ENCODE peak calls at places on chromosomes 5 and 9, in nine cellular contexts. L is T-helper 2 cell, Q is SJSA1, E is astrocyte of the spinal cord, F is MCF 10A, D is putamen, M is NCI-H1105 treated with DMSO at 0.1 percent for 48 hours, J is NCI-H460, I is substantia nigra. Z is an unnamed sample.

GRCh38 chr5:81590498-81591384 is 160.2 kb downstream of the SSBP2 start:
- DNase-seq in L (peak; percentile 78), Q (no peak), E (no peak), F (no peak), D (no peak), M (no peak), J (no peak), I (no peak), Z (no peak)

GRCh38 chr9:136484153-136485048 is 1.6 kb upstream of the SEC16A start:
- DNase-seq in L (no peak), Q (no peak), E (no peak), F (peak; percentile 72), D (no peak), M (no peak), J (peak; percentile 23), I (no peak), Z (peak; percentile 80)

GRCh38 chr5:97839338-97840081 is 656.5 kb upstream of the RIOK2 start:
- DNase-seq in L (no peak), Q (no peak), E (peak; percentile 45), F (peak; percentile 31), D (no peak), M (no peak), J (no peak), I (no peak), Z (no peak)

GRCh38 chr5:32023816-32024215 is 150.3 kb downstream of the GOLPH3 start:
- DNase-seq in L (no peak), Q (no peak), E (no peak), F (no peak), D (no peak), M (no peak), J (no peak), I (no peak), Z (no peak)

GRCh38 chr5:97383996-97384395 is 200.9 kb upstream of the RIOK2 start:
- DNase-seq in L (no peak), Q (no peak), E (peak; percentile 15), F (peak; percentile 41), D (no peak), M (no peak), J (no peak), I (no peak), Z (no peak)

GRCh38 chr9:98583417-98583816 is 125.3 kb downstream of the GABBR2 start:
- DNase-seq in L (no peak), Q (no peak), E (no peak), F (no peak), D (no peak), M (no peak), J (no peak), I (no peak), Z (no peak)

GRCh38 chr5:6158974-6159863 is 219.1 kb downstream of the MED10 start:
- DNase-seq in L (no peak), Q (peak; percentile 9), E (peak; percentile 78), F (peak; percentile 88), D (no peak), M (peak; percentile 40), J (peak; percentile 71), I (no peak), Z (peak; percentile 79)

GRCh38 chr9:5449521-5450359 is 602 bp upstream of the CD274 start:
- DNase-seq in L (no peak), Q (no peak), E (no peak), F (peak; percentile 36), D (no peak), M (no peak), J (no peak), I (no peak), Z (peak; percentile 36)

GRCh38 chr9:126523621-126524111 is 90.1 kb upstream of the LMX1B start:
- DNase-seq in L (peak; percentile 78), Q (no peak), E (no peak), F (no peak), D (no peak), M (no peak), J (no peak), I (no peak), Z (no peak)

GRCh38 chr5:143019614-143020515 is 249.7 kb downstream of the ARHGAP26 start:
- DNase-seq in L (peak; percentile 83), Q (no peak), E (no peak), F (no peak), D (no peak), M (no peak), J (no peak), I (no peak), Z (no peak)

GRCh38 chr9:113302792-113303418 is at the start of gene RNF183:
- DNase-seq in L (no peak), Q (no peak), E (no peak), F (no peak), D (no peak), M (no peak), J (no peak), I (no peak), Z (no peak)

GRCh38 chr9:94591876-94592275 is 1.7 kb downstream of the FBP2 start:
- DNase-seq in L (no peak), Q (no peak), E (no peak), F (no peak), D (no peak), M (no peak), J (no peak), I (no peak), Z (no peak)

GRCh38 chr5:102809033-102809432 is 53.9 kb downstream of the PAM start:
- DNase-seq in L (no peak), Q (no peak), E (peak; percentile 53), F (no peak), D (no peak), M (no peak), J (no peak), I (no peak), Z (no peak)

GRCh38 chr9:1071730-1072129 is 21.6 kb downstream of the DMRT2 start:
- DNase-seq in L (no peak), Q (no peak), E (no peak), F (peak; percentile 78), D (no peak), M (peak; percentile 84), J (no peak), I (no peak), Z (no peak)

GRCh38 chr5:154505567-154505966 is 27.5 kb upstream of the HAND1 start:
- DNase-seq in L (no peak), Q (no peak), E (no peak), F (no peak), D (no peak), M (no peak), J (no peak), I (no peak), Z (no peak)

GRCh38 chr5:129135633-129136032 is 41.1 kb downstream of the ISOC1 start:
- DNase-seq in L (peak; percentile 19), Q (no peak), E (no peak), F (peak; percentile 30), D (no peak), M (no peak), J (peak; percentile 6), I (no peak), Z (no peak)

GRCh38 chr5:93571111-93571977 is 9.7 kb downstream of the NR2F1-AS1 start:
- DNase-seq in L (no peak), Q (no peak), E (peak; percentile 36), F (no peak), D (no peak), M (no peak), J (no peak), I (no peak), Z (no peak)

GRCh38 chr5:115100556-115100955 is 69.2 kb downstream of the TRIM36 start:
- DNase-seq in L (no peak), Q (no peak), E (no peak), F (peak; percentile 77), D (no peak), M (peak; percentile 2), J (no peak), I (no peak), Z (peak; percentile 9)

GRCh38 chr5:139593716-139594319 is 32.7 kb downstream of the UBE2D2 start:
- DNase-seq in L (no peak), Q (peak; percentile 46), E (peak; percentile 42), F (peak; percentile 75), D (no peak), M (no peak), J (no peak), I (no peak), Z (peak; percentile 79)

GRCh38 chr9:73118297-73118696 is 33.4 kb upstream of the ANXA1 start:
- DNase-seq in L (no peak), Q (no peak), E (no peak), F (no peak), D (no peak), M (no peak), J (no peak), I (no peak), Z (peak; percentile 44)

GRCh38 chr9:104882574-104882973 is 45.4 kb downstream of the ABCA1 start:
- DNase-seq in L (no peak), Q (no peak), E (no peak), F (no peak), D (no peak), M (no peak), J (no peak), I (no peak), Z (no peak)

GRCh38 chr9:135905380-135906282 is 1.7 kb downstream of the CAMSAP1 start:
- DNase-seq in L (peak; percentile 34), Q (no peak), E (peak; percentile 38), F (peak; percentile 76), D (no peak), M (no peak), J (no peak), I (no peak), Z (no peak)

GRCh38 chr9:28264368-28264767 is 691.1 kb upstream of the C9orf72 start:
- DNase-seq in L (no peak), Q (no peak), E (peak; percentile 14), F (peak; percentile 66), D (no peak), M (no peak), J (no peak), I (no peak), Z (no peak)

GRCh38 chr9:78397045-78397843 is 100.3 kb downstream of the PSAT1 start:
- DNase-seq in L (no peak), Q (no peak), E (no peak), F (no peak), D (no peak), M (peak; percentile 89), J (no peak), I (no peak), Z (no peak)

GRCh38 chr9:136942881-136943230 is 1.7 kb downstream of the FBXW5 start:
- DNase-seq in L (no peak), Q (no peak), E (no peak), F (no peak), D (no peak), M (no peak), J (no peak), I (no peak), Z (no peak)